ENCODE peak calls at places on chromosomes 16 and 17, in seven cellular contexts. A is spleen, J is vagina, Z is H1, Y is sigmoid colon, M is transverse colon, V is breast epithelium. G is an unnamed sample.

GRCh38 chr17:42457107-42457787 is 1.4 kb upstream of the ATP6V0A1 start:
- DNase-seq in Y (no peak), J (no peak), A (no peak), V (no peak), Z (no peak), M (no peak), G (no peak)

GRCh38 chr17:35313875-35314409 is 59.5 kb downstream of the SLFN11 start:
- DNase-seq in Y (no peak), Z (no peak), V (no peak), M (peak; percentile 14), A (peak; percentile 85), J (no peak), G (peak; percentile 4)

GRCh38 chr16:85291302-85292148 is 179.3 kb upstream of the CIBAR2 start:
- DNase-seq in Y (peak; percentile 82), A (peak; percentile 91), J (no peak), M (peak; percentile 68), Z (no peak), V (no peak), G (no peak)

GRCh38 chr17:36848008-36848902 is 89.0 kb upstream of the LHX1 start:
- DNase-seq in A (peak; percentile 3), Y (no peak), J (no peak), V (no peak), Z (no peak), M (no peak), G (no peak)

GRCh38 chr17:69326302-69327059 is 452 bp downstream of the ABCA5 start:
- DNase-seq in J (no peak), V (no peak), Y (no peak), Z (no peak), M (no peak), A (no peak), G (no peak)

GRCh38 chr17:15392326-15392739 is 50.9 kb upstream of the TEKT3 start:
- DNase-seq in V (no peak), A (no peak), Z (no peak), M (no peak), Y (no peak), J (no peak), G (no peak)

GRCh38 chr17:40850287-40850972 is 16.6 kb downstream of the KRT12 start:
- DNase-seq in Y (no peak), Z (no peak), J (no peak), V (no peak), A (no peak), M (no peak), G (no peak)

GRCh38 chr16:48817032-48817431 is 207.1 kb upstream of the N4BP1 start:
- DNase-seq in Z (no peak), J (no peak), M (no peak), Y (no peak), A (no peak), V (no peak), G (no peak)

GRCh38 chr16:67265834-67266233 is 13.5 kb upstream of the PLEKHG4 start:
- DNase-seq in V (no peak), Z (no peak), J (no peak), A (no peak), Y (peak; percentile 44), M (no peak), G (no peak)

GRCh38 chr17:74212262-74212912 is 984 bp upstream of the TTYH2 start:
- DNase-seq in Y (peak; percentile 67), Z (no peak), J (no peak), V (no peak), A (peak; percentile 82), M (peak; percentile 19), G (no peak)

GRCh38 chr17:79594271-79594670 is 16.6 kb downstream of the RBFOX3 start:
- DNase-seq in Z (no peak), V (no peak), Y (no peak), A (no peak), J (no peak), M (no peak), G (no peak)

GRCh38 chr16:87740909-87741424 is 24.8 kb downstream of the KLHDC4 start:
- DNase-seq in Y (no peak), Z (no peak), J (no peak), A (no peak), V (no peak), M (no peak), G (no peak)

GRCh38 chr16:82756283-82756599 is 129.5 kb downstream of the CDH13 start:
- DNase-seq in V (no peak), J (no peak), Z (no peak), A (no peak), M (no peak), Y (no peak), G (no peak)

GRCh38 chr17:70683936-70684335 is 514.6 kb downstream of the KCNJ2 start:
- DNase-seq in J (no peak), M (no peak), Z (no peak), Y (no peak), A (no peak), V (no peak), G (no peak)

GRCh38 chr17:69828087-69828486 is 246.9 kb upstream of the KCNJ16 start:
- DNase-seq in V (no peak), J (no peak), A (no peak), M (no peak), Y (no peak), Z (no peak), G (no peak)

GRCh38 chr17:8959312-8959918 is 6.1 kb downstream of the PIK3R5 start:
- DNase-seq in V (no peak), Y (no peak), Z (no peak), M (no peak), J (no peak), A (no peak), G (no peak)

GRCh38 chr16:86306811-86307517 is 203.4 kb upstream of the FOXF1 start:
- DNase-seq in Y (peak; percentile 32), M (no peak), Z (no peak), V (no peak), A (no peak), J (no peak), G (no peak)

GRCh38 chr17:7260151-7260550 is 2.1 kb downstream of the CLDN7 start:
- DNase-seq in J (no peak), Y (no peak), Z (no peak), A (no peak), M (peak; percentile 37), V (no peak), G (no peak)

GRCh38 chr17:36609498-36609862 is 8.1 kb downstream of the MRM1 start:
- DNase-seq in Z (no peak), V (no peak), Y (no peak), A (no peak), M (no peak), J (no peak), G (no peak)

GRCh38 chr16:87240211-87241134 is 76.7 kb downstream of the C16orf95 start:
- DNase-seq in Y (no peak), J (no peak), M (no peak), Z (no peak), A (no peak), V (no peak), G (no peak)

GRCh38 chr17:69414408-69415274 is at the start of gene MAP2K6:
- DNase-seq in Z (peak; percentile 46), A (peak; percentile 95), M (peak; percentile 89), Y (peak; percentile 91), V (peak; percentile 63), J (no peak), G (peak; percentile 59)

GRCh38 chr17:75614006-75614405 is 19.2 kb upstream of the SMIM5 start:
- DNase-seq in V (no peak), Z (no peak), A (no peak), M (no peak), J (no peak), Y (no peak), G (no peak)

GRCh38 chr16:49510676-49511305 is 137.2 kb downstream of the C16orf78 start:
- DNase-seq in A (peak; percentile 56), V (no peak), M (no peak), Z (no peak), Y (no peak), J (no peak), G (no peak)

GRCh38 chr17:82687871-82688270 is 10.6 kb downstream of the RAB40B start:
- DNase-seq in M (no peak), V (no peak), Z (no peak), A (no peak), Y (no peak), J (no peak), G (no peak)

GRCh38 chr17:30124273-30124796 is 7.7 kb downstream of the NSRP1 start:
- DNase-seq in A (no peak), J (no peak), V (no peak), Y (no peak), M (no peak), Z (no peak), G (no peak)

DNA sequence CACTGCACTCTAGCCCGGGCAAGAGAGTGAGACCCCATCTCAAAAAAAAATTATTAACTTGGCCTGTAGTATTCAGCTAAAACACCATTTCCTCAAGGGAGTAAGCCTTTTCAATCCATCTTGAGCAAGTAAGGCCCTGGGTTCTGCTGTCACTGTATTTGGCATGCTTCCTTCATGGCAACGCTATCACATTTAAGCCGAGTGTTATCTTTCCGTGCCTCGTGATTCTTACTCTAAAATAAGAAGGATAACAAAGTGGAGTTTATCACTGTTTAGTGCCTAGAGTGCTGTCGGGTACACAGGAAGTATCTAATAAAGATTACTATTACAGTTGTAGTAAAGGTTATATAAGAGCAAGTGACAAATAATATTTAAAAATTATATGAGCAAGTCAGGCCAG is 8.8 kb downstream of the VPS53 start:
- DNase-seq in Z (no peak), M (no peak), J (no peak), Y (no peak), A (no peak), V (no peak), G (no peak)
- TF ChIP-seq POLR2AphosphoS5 in Z (no peak), M (no peak), J (no peak), Y (no peak), A (no peak), V (no peak), G (no peak)

GRCh38 chr16:71456801-71457200 is 5.2 kb downstream of the ZNF23 start:
- DNase-seq in Y (no peak), Z (no peak), A (no peak), J (no peak), M (no peak), V (no peak), G (no peak)

GRCh38 chr16:71459510-71459909 is 2.5 kb downstream of the ZNF23 start:
- DNase-seq in V (no peak), Y (no peak), J (no peak), A (no peak), M (no peak), Z (no peak), G (no peak)

GRCh38 chr16:71467810-71468209 is 5.8 kb upstream of the ZNF23 start:
- DNase-seq in A (no peak), Z (no peak), V (no peak), J (no peak), M (no peak), Y (no peak), G (no peak)

GRCh38 chr16:71460246-71460645 is 1.8 kb downstream of the ZNF23 start:
- DNase-seq in M (no peak), Z (no peak), Y (no peak), V (no peak), A (no peak), J (no peak), G (no peak)

GRCh38 chr16:71461686-71462648 is at the start of gene ZNF23:
- DNase-seq in A (peak; percentile 98), Z (no peak), M (peak; percentile 89), Y (peak; percentile 94), J (no peak), V (peak; percentile 75), G (peak; percentile 93)
- TF ChIP-seq POLR2A in A (peak; percentile 33), Z (peak; percentile 93), M (peak; percentile 83), Y (peak; percentile 62), J (no peak), V (peak; percentile 71), G (peak; percentile 98)

GRCh38 chr17:66562119-66562518 is 259.7 kb downstream of the PRKCA start:
- DNase-seq in Z (no peak), Y (no peak), A (no peak), J (peak; percentile 28), M (no peak), V (no peak), G (no peak)
- TF ChIP-seq POLR2AphosphoS5 in Z (no peak), Y (no peak), A (no peak), J (no peak), M (no peak), V (no peak), G (no peak)

GRCh38 chr17:13704333-13704732 is 102.6 kb upstream of the HS3ST3A1 start:
- DNase-seq in J (no peak), V (no peak), A (no peak), Z (no peak), M (no peak), Y (no peak), G (no peak)
- TF ChIP-seq POLR2A in J (no peak), V (no peak), A (no peak), Z (no peak), M (no peak), Y (no peak), G (no peak)